ENCODE peak calls at places on chromosomes 5 and 9, in ten cellular contexts. T is NCI-H345; G is HCT116; U is HS-27A; A is GM04504; Y is AG04450; H is adrenal gland; W is CD8-positive, alpha-beta memory T cell; C is HTR-8/SVneo; S is colonic mucosa. E is an unnamed sample.

GRCh38 chr5:179869101-179869500 is 10.5 kb upstream of the MRNIP start:
- DNase-seq in C (no peak), G (no peak), W (no peak), S (no peak), T (no peak), Y (no peak), U (no peak), H (no peak), A (no peak), E (no peak)

GRCh38 chr5:113909782-113910181 is 396.3 kb downstream of the YTHDC2 start:
- DNase-seq in W (no peak), U (no peak), G (no peak), C (no peak), H (no peak), A (no peak), S (no peak), Y (no peak), T (no peak), E (no peak)

GRCh38 chr5:6902597-6902996 is 189.4 kb downstream of the TENT4A start:
- DNase-seq in G (no peak), S (no peak), A (no peak), W (no peak), C (no peak), H (no peak), T (peak; percentile 79), Y (no peak), U (no peak), E (peak; percentile 18)

GRCh38 chr9:35651964-35652828 is 1.5 kb upstream of the SIT1 start:
- DNase-seq in G (no peak), H (peak; percentile 13), Y (no peak), A (no peak), T (no peak), U (no peak), W (no peak), S (peak; percentile 62), C (no peak), E (peak; percentile 18)

GRCh38 chr9:127598839-127599549 is 13.1 kb upstream of the STXBP1 start:
- DNase-seq in C (no peak), T (peak; percentile 11), S (no peak), H (no peak), U (no peak), G (no peak), Y (no peak), W (no peak), A (no peak), E (no peak)

GRCh38 chr9:95127249-95128176 is 190.0 kb downstream of the FANCC start:
- DNase-seq in W (peak; percentile 49), U (peak; percentile 15), G (peak; percentile 29), A (peak; percentile 41), S (peak; percentile 86), T (peak; percentile 68), Y (peak; percentile 46), H (peak; percentile 89), C (peak; percentile 63), E (peak; percentile 53)

GRCh38 chr5:141657937-141658545 is 6.8 kb upstream of the FCHSD1 start:
- DNase-seq in S (no peak), C (no peak), H (peak; percentile 58), A (peak; percentile 44), Y (peak; percentile 79), G (peak; percentile 56), W (no peak), T (no peak), U (peak; percentile 55), E (no peak)

GRCh38 chr5:17278931-17279330 is 61.5 kb downstream of the BASP1 start:
- DNase-seq in G (no peak), A (no peak), Y (no peak), S (no peak), T (no peak), C (no peak), H (no peak), U (no peak), W (no peak), E (no peak)

GRCh38 chr9:14396171-14396570 is 82.2 kb upstream of the NFIB start:
- DNase-seq in Y (no peak), S (no peak), A (no peak), U (no peak), G (no peak), H (no peak), C (no peak), W (no peak), T (no peak), E (no peak)

GRCh38 chr9:115373000-115373709 is 255.2 kb upstream of the TNC start:
- DNase-seq in H (no peak), G (peak; percentile 96), W (no peak), C (peak; percentile 71), A (peak; percentile 90), S (no peak), T (no peak), U (peak; percentile 91), Y (peak; percentile 85), E (no peak)

GRCh38 chr9:119441338-119441737 is 72.1 kb upstream of the BRINP1 start:
- DNase-seq in U (no peak), G (no peak), S (no peak), T (no peak), Y (no peak), C (no peak), H (no peak), W (no peak), A (no peak), E (no peak)

GRCh38 chr9:120412425-120412951 is 167.5 kb downstream of the CDK5RAP2 start:
- DNase-seq in C (no peak), U (no peak), W (no peak), S (no peak), A (peak; percentile 48), Y (peak; percentile 39), T (no peak), G (no peak), H (no peak), E (no peak)

GRCh38 chr5:129241755-129242154 is 147.2 kb downstream of the ISOC1 start:
- DNase-seq in H (no peak), G (no peak), T (no peak), Y (no peak), S (no peak), C (no peak), U (no peak), W (no peak), A (no peak), E (no peak)

GRCh38 chr5:10046681-10047080 is 203.0 kb downstream of the ATPSCKMT start:
- DNase-seq in U (no peak), T (no peak), A (no peak), Y (no peak), W (no peak), S (no peak), C (no peak), G (no peak), H (no peak), E (no peak)

GRCh38 chr5:54454602-54455001 is 897 bp upstream of the HSPB3 start:
- DNase-seq in C (no peak), T (no peak), G (no peak), W (no peak), U (no peak), H (no peak), S (no peak), Y (no peak), A (no peak), E (no peak)

GRCh38 chr5:132294728-132295504 is 722 bp downstream of the SLC22A4 start:
- DNase-seq in C (peak; percentile 85), S (peak; percentile 73), T (no peak), U (peak; percentile 45), G (peak; percentile 27), W (peak; percentile 42), A (peak; percentile 76), Y (no peak), H (peak; percentile 88), E (no peak)

GRCh38 chr5:33079548-33079947 is 361.2 kb upstream of the TARS1 start:
- DNase-seq in G (no peak), W (no peak), U (no peak), Y (no peak), S (no peak), C (no peak), A (no peak), T (no peak), H (no peak), E (no peak)

GRCh38 chr5:172379481-172379880 is 74.8 kb downstream of the SH3PXD2B start:
- DNase-seq in Y (no peak), T (no peak), H (peak; percentile 10), C (no peak), W (no peak), G (no peak), A (no peak), S (no peak), U (no peak), E (no peak)